ENCODE peak calls at places on chromosomes 4 and X, in nine cellular contexts. H is adrenal gland, M is AG10803, W is suprapubic skin, F is dorsolateral prefrontal cortex, U is mesenchymal stem cell, S is ascending aorta, C is AG09309, G is tibial artery. Y is an unnamed sample.

GRCh38 chr4:88765729-88766128 is 68.1 kb upstream of the NAP1L5 start:
- DNase-seq in H (peak), G (peak), W (no peak), F (no peak), C (peak), M (peak), S (peak), U (peak), Y (no peak)

GRCh38 chrX:40154853-40155616 is 57.3 kb upstream of the BCOR start:
- DNase-seq in S (peak), U (peak), F (no peak), H (peak), W (no peak), M (no peak), G (peak), C (no peak), Y (no peak)

GRCh38 chrX:77597090-77597489 is 149.9 kb downstream of the FGF16 start:
- DNase-seq in F (no peak), U (peak), H (no peak), S (no peak), C (no peak), M (peak), G (no peak), W (no peak), Y (no peak)

GRCh38 chrX:131816551-131817136 is 206.5 kb upstream of the STK26 start:
- DNase-seq in W (peak), S (peak), G (peak), F (no peak), H (peak), U (no peak), C (peak), M (peak), Y (no peak)

GRCh38 chr4:183658362-183659028 is 490 bp downstream of the RWDD4 start:
- DNase-seq in U (peak), W (peak), S (no peak), M (peak), H (no peak), C (no peak), G (no peak), F (no peak), Y (no peak)

GRCh38 chr4:47002593-47002992 is 9.2 kb upstream of the GABRA4 start:
- DNase-seq in G (no peak), S (no peak), U (peak), W (no peak), H (no peak), M (no peak), F (no peak), C (no peak), Y (no peak)

GRCh38 chr4:114277690-114278089 is 298.2 kb upstream of the ARSJ start:
- DNase-seq in G (no peak), M (peak), C (peak), S (no peak), H (no peak), W (no peak), U (no peak), F (no peak), Y (no peak)

GRCh38 chr4:21948347-21949072 is at the start of gene KCNIP4:
- DNase-seq in W (peak), U (peak), S (no peak), C (no peak), G (no peak), F (peak), H (no peak), M (no peak), Y (no peak)

GRCh38 chr4:147101678-147102077 is 156.0 kb upstream of the TTC29 start:
- DNase-seq in U (no peak), M (no peak), F (no peak), C (no peak), H (no peak), G (no peak), S (no peak), W (no peak), Y (no peak)

GRCh38 chr4:156948738-156949137 is 22.9 kb downstream of the PDGFC start:
- DNase-seq in S (no peak), U (no peak), W (no peak), C (no peak), H (no peak), M (no peak), F (no peak), G (no peak), Y (no peak)

GRCh38 chr4:163610642-163611041 is 116.2 kb downstream of the TMA16 start:
- DNase-seq in S (no peak), H (no peak), G (no peak), M (no peak), U (no peak), C (no peak), F (no peak), W (no peak), Y (no peak)

GRCh38 chr4:180106997-180107396 is 2136.2 kb upstream of the TENM3 start:
- DNase-seq in S (no peak), F (no peak), W (no peak), C (no peak), U (no peak), H (no peak), G (no peak), M (no peak), Y (no peak)

GRCh38 chr4:73589261-73589847 is 30.9 kb downstream of the RASSF6 start:
- DNase-seq in G (no peak), M (peak), F (no peak), U (peak), C (peak), W (no peak), H (no peak), S (no peak), Y (no peak)

GRCh38 chrX:74018253-74018652 is 285.7 kb upstream of the ZCCHC13 start:
- DNase-seq in U (no peak), F (no peak), G (no peak), M (no peak), W (no peak), C (no peak), H (no peak), S (no peak), Y (no peak)

GRCh38 chr4:18389118-18389517 is 367.6 kb upstream of the LCORL start:
- DNase-seq in S (no peak), W (no peak), H (no peak), G (no peak), C (no peak), M (no peak), U (no peak), F (no peak), Y (no peak)

GRCh38 chr4:118920247-118920646 is 31.6 kb downstream of the SYNPO2 start:
- DNase-seq in F (no peak), S (peak), U (no peak), G (peak), W (no peak), H (no peak), C (peak), M (no peak), Y (no peak)

GRCh38 chrX:23902419-23902818 is 5.3 kb downstream of the APOO start:
- DNase-seq in H (no peak), G (no peak), C (no peak), M (peak), U (peak), F (no peak), S (no peak), W (no peak), Y (no peak)

GRCh38 chr4:74108457-74109115 is 9.6 kb upstream of the CXCL2 start:
- DNase-seq in S (no peak), M (no peak), U (no peak), W (no peak), H (no peak), F (no peak), C (no peak), G (no peak), Y (no peak)

GRCh38 chr4:84502333-84502954 is 3.4 kb upstream of the NKX6-1 start:
- DNase-seq in F (no peak), W (no peak), M (no peak), G (no peak), H (no peak), S (no peak), C (no peak), U (no peak), Y (no peak)

GRCh38 chr4:77913353-77913752 is 50.7 kb downstream of the MRPL1 start:
- DNase-seq in U (no peak), C (no peak), F (no peak), G (no peak), S (no peak), W (no peak), M (no peak), H (no peak), Y (no peak)

GRCh38 chr4:183905593-183906485 is 732 bp downstream of the STOX2 start:
- DNase-seq in M (peak), W (no peak), S (no peak), F (peak), C (no peak), U (peak), H (peak), G (peak), Y (peak)

GRCh38 chr4:37737456-37737855 is 51.3 kb upstream of the RELL1 start:
- DNase-seq in M (peak), U (peak), W (no peak), G (no peak), F (no peak), H (no peak), S (no peak), C (no peak), Y (no peak)

GRCh38 chr4:55706526-55706925 is 70.4 kb upstream of the NMU start:
- DNase-seq in U (no peak), C (no peak), F (no peak), M (peak), W (no peak), G (no peak), H (no peak), S (no peak), Y (no peak)

GRCh38 chr4:128061566-128062536 is 739 bp downstream of the LARP1B start:
- DNase-seq in C (no peak), S (peak), G (peak), U (peak), H (peak), F (peak), M (peak), W (peak), Y (no peak)

GRCh38 chrX:110143454-110144210 is 140.7 kb downstream of the TMEM164 start:
- DNase-seq in M (peak), W (no peak), F (no peak), H (peak), U (no peak), G (peak), S (no peak), C (no peak), Y (no peak)

GRCh38 chr4:130044788-130045531 is 949.0 kb downstream of the C4orf33 start:
- DNase-seq in G (no peak), W (no peak), C (no peak), S (no peak), U (no peak), F (no peak), H (no peak), M (no peak), Y (no peak)

GRCh38 chr4:7460591-7460990 is 25.9 kb upstream of the PSAPL1 start:
- DNase-seq in U (no peak), F (no peak), H (no peak), G (no peak), M (peak), S (no peak), W (no peak), C (no peak), Y (no peak)

GRCh38 chr4:25253072-25253447 is 19.2 kb downstream of the PI4K2B start:
- DNase-seq in F (no peak), U (no peak), W (no peak), G (no peak), C (no peak), S (no peak), H (no peak), M (no peak), Y (no peak)

GRCh38 chr4:140136509-140136908 is 17.5 kb downstream of the MAML3 start:
- DNase-seq in S (no peak), G (no peak), F (no peak), W (no peak), H (no peak), U (no peak), M (peak), C (no peak), Y (no peak)

GRCh38 chrX:47815901-47816845 is 20.5 kb upstream of the ZNF81 start:
- DNase-seq in G (no peak), F (no peak), M (peak), H (no peak), W (no peak), U (no peak), C (no peak), S (no peak), Y (no peak)

GRCh38 chr4:1759818-1760223 is 33.3 kb upstream of the FGFR3 start:
- DNase-seq in H (no peak), M (no peak), U (no peak), F (no peak), G (no peak), C (no peak), W (no peak), S (no peak), Y (no peak)

GRCh38 chr4:7426525-7427171 is 8.1 kb downstream of the PSAPL1 start:
- DNase-seq in M (no peak), G (peak), W (peak), S (peak), H (no peak), C (no peak), U (no peak), F (no peak), Y (no peak)

GRCh38 chrX:49748211-49748956 is 52.6 kb upstream of the PAGE1 start:
- DNase-seq in H (no peak), W (no peak), S (no peak), G (no peak), C (no peak), M (no peak), F (no peak), U (no peak), Y (no peak)

GRCh38 chr4:107616838-107617389 is 103.1 kb downstream of the PAPSS1 start:
- DNase-seq in G (no peak), H (no peak), F (no peak), C (no peak), U (no peak), S (no peak), W (no peak), M (no peak), Y (no peak)

GRCh38 chrX:10173331-10173900 is 16.6 kb downstream of the CLCN4 start:
- DNase-seq in W (no peak), H (peak), G (peak), U (peak), C (peak), F (no peak), S (no peak), M (peak), Y (no peak)

GRCh38 chrX:11791537-11791936 is 33.5 kb downstream of the MSL3 start:
- DNase-seq in U (no peak), C (no peak), H (no peak), W (no peak), G (no peak), M (no peak), F (no peak), S (no peak), Y (no peak)

GRCh38 chrX:21958888-21959287 is 18.4 kb downstream of the SMS start:
- DNase-seq in S (no peak), C (no peak), H (no peak), W (no peak), M (no peak), G (no peak), F (no peak), U (peak), Y (no peak)

GRCh38 chr4:93791570-93792195 is 36.9 kb upstream of the ATOH1 start:
- DNase-seq in U (peak), F (no peak), C (peak), M (peak), H (peak), W (no peak), G (peak), S (no peak), Y (no peak)

GRCh38 chr4:10119773-10120172 is 3.2 kb upstream of the WDR1 start:
- DNase-seq in W (no peak), H (no peak), U (no peak), M (no peak), C (no peak), S (no peak), G (no peak), F (no peak), Y (no peak)

DNA sequence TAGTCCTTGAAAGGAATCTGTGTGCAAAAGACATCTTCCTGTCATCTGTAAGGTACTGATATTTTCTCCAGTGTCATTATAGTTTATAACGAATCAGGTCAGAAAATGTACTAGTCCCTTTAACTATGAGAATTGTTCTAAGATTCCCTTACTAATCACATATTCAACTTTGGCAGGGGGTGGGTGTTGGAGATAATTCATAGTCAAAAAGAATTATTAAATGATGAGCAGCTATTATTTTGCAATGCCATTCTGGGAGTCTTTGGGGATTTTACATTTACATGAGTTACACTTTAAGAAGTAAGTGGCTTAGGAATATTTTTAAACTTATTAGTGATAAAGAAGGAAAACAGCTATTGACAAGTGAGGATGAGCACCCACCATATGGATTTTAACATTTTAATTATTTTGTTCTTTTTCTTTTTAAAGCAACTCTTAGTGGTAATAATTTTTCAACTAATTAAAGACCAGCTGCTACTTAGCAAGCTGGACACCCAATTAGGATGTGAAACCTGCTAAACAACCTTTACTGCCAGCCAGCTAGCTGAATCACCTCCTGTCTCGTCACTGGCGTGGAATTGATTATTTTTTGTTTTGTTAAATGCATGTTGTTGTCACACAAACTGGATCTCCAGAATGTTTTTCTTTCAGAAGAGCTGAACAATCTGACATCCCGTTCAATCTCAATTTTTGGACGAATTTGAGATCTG is 219.3 kb downstream of the ARAP2 start:
- DNase-seq in S (no peak), W (no peak), U (no peak), H (no peak), G (no peak), C (no peak), M (no peak), F (no peak), Y (no peak)
- H3K4me3 ChIP-seq in S (no peak), W (no peak), U (no peak), H (no peak), G (no peak), C (no peak), M (no peak), F (no peak), Y (no peak)

GRCh38 chrX:68694429-68695205 is 47.2 kb downstream of the STARD8 start:
- DNase-seq in W (no peak), S (no peak), F (no peak), U (no peak), M (no peak), C (no peak), G (no peak), H (no peak), Y (no peak)
- H3K4me3 ChIP-seq in W (peak), S (peak), F (peak), U (peak), M (peak), C (no peak), G (peak), H (no peak), Y (peak)

DNA sequence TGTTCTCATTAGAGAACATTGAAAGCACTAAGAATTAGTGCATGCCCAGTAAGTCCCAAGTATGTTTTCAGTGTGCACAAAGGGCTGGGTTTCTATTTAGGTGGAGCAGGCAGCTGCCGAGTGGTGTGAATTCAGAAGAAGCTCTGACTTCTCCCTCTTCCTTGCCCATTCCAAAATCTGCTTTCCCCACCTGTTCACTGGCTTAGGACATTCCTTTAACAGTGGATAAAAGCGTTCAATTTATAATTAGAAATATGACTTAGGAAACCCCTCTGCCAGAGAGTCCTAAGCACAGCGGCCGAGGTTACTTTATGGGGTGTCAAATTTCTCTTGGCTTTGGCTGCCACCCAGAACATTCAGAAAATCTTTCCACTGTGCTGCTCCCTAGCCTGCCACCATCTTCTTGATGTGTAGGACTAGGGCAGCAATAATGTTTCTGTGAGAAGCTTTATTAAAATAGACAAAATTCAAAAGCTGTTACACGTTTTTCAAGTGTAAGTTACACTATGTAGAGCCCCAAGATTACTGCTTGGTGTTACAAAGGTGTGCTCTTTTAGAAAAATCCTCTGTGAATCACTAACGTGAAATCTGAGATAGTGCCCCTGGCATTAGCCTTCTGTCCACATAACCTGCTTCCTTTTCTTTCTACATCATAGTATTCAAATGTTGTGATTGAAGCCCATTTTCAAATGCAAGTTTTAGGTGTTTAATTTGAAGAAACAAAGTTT is 191.6 kb upstream of the ANKRD50 start:
- DNase-seq in C (no peak), S (no peak), M (peak), G (peak), U (peak), W (no peak), F (no peak), H (peak), Y (no peak)
- H3K4me3 ChIP-seq in C (no peak), S (no peak), M (peak), G (peak), U (peak), W (peak), F (peak), H (no peak), Y (no peak)

GRCh38 chrX:17859609-17860178 is 1.4 kb downstream of the RAI2 start:
- DNase-seq in M (no peak), C (no peak), H (peak), F (no peak), W (no peak), U (no peak), G (no peak), S (no peak), Y (no peak)

GRCh38 chrX:17854521-17854920 is 6.6 kb downstream of the RAI2 start:
- DNase-seq in H (no peak), F (no peak), U (no peak), S (no peak), W (no peak), G (no peak), C (no peak), M (no peak), Y (no peak)

GRCh38 chrX:17860811-17861495 is at the start of gene RAI2:
- DNase-seq in U (no peak), M (no peak), F (no peak), H (peak), C (no peak), G (peak), S (no peak), W (peak), Y (peak)

GRCh38 chrX:17861496-17862011 is 456 bp upstream of the RAI2 start:
- DNase-seq in F (no peak), H (no peak), C (no peak), U (no peak), M (no peak), S (no peak), G (no peak), W (no peak), Y (no peak)

DNA sequence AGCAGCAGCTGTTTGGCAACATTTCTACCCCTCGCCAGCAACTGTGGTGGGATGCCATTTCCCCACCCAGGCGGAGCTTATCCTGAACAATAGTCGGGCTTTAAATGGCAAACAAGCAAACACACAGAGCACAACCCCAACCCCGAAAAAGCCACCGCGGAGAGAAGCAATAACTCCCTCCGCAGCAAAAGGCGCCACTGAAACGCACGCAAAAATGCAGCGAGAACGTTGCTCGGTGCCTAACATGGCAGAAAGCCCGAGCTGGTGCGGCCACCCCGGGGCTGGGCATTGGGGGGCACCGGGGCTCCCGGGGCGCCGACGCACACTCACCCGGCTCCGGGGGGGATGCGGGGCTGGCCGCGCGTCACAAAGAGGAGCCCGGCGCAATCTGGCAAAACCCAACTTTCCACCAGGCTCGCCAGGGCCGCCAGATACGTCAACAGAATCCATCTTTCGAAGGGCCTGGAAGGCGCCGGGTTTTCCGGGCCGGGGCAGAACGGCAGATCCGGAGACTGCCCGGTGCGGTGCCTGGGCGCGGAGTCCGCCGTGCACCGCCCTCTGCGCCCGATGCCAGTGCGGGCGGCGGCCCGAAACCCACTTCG is 818 bp downstream of the RAI2 start:
- DNase-seq in W (no peak), S (no peak), U (peak), C (no peak), F (no peak), H (peak), G (no peak), M (peak), Y (no peak)
- H3K4me3 ChIP-seq in W (peak), S (peak), U (peak), C (peak), F (peak), H (peak), G (peak), M (no peak), Y (peak)

Y was measured in vagina.